ENCODE peak calls at places on chromosomes 11 and 22, in four cellular contexts. U, W, Q and J are unnamed samples.

GRCh38 chr11:126764221-126764620 is 236.3 kb downstream of the KIRREL3 start:
- DNase-seq in W (no peak), U (no peak), Q (no peak), J (no peak)

GRCh38 chr11:109853156-109853776 is 239.9 kb upstream of the ZC3H12C start:
- DNase-seq in W (peak; percentile 90), Q (no peak), U (no peak), J (no peak)

GRCh38 chr11:6443269-6444003 is 2.6 kb upstream of the HPX start:
- DNase-seq in Q (peak; percentile 35), W (peak; percentile 56), U (peak; percentile 61), J (peak; percentile 28)

GRCh38 chr11:93570759-93571413 is 27.7 kb upstream of the SMCO4 start:
- DNase-seq in Q (peak; percentile 10), U (peak; percentile 41), W (no peak), J (no peak)

GRCh38 chr11:60985991-60986915 is 14.8 kb downstream of the CD6 start:
- DNase-seq in Q (no peak), U (peak; percentile 65), W (no peak), J (peak; percentile 53)

GRCh38 chr11:78497309-78497708 is 77.4 kb downstream of the NARS2 start:
- DNase-seq in U (no peak), Q (no peak), W (no peak), J (no peak)

GRCh38 chr11:6006395-6006794 is 351 bp downstream of the OR56A4 start:
- DNase-seq in W (no peak), Q (no peak), U (no peak), J (no peak)

GRCh38 chr11:56977324-56977723 is 11.4 kb upstream of the OR5AK2 start:
- DNase-seq in Q (no peak), W (no peak), U (no peak), J (no peak)

GRCh38 chr11:62931501-62932278 is 10.5 kb upstream of the CHRM1 start:
- DNase-seq in Q (no peak), U (no peak), W (no peak), J (no peak)

GRCh38 chr11:22634897-22635629 is 9.4 kb upstream of the FANCF start:
- DNase-seq in U (no peak), Q (no peak), W (no peak), J (no peak)

GRCh38 chr22:39967103-39967829 is 7.1 kb downstream of the TMA7B start:
- DNase-seq in W (peak; percentile 40), Q (peak; percentile 31), U (peak; percentile 54), J (no peak)

GRCh38 chr22:42410708-42411107 is 21.5 kb downstream of the NFAM1 start:
- DNase-seq in U (no peak), W (no peak), Q (no peak), J (no peak)

GRCh38 chr11:56961609-56962008 is 27.1 kb upstream of the OR5AK2 start:
- DNase-seq in Q (no peak), W (no peak), U (no peak), J (no peak)

GRCh38 chr11:6403539-6403938 is 13.3 kb downstream of the SMPD1 start:
- DNase-seq in W (no peak), Q (no peak), U (no peak), J (no peak)

GRCh38 chr11:78063440-78064181 is at the start of gene THRSP:
- DNase-seq in Q (no peak), W (no peak), U (no peak), J (no peak)

GRCh38 chr22:47724751-47725150 is 962.3 kb downstream of the TBC1D22A start:
- DNase-seq in Q (no peak), U (no peak), W (no peak), J (no peak)

GRCh38 chr11:118251858-118252652 is at the start of gene MPZL3:
- DNase-seq in U (peak; percentile 95), Q (peak; percentile 96), W (peak; percentile 78), J (peak; percentile 96)
- TF ChIP-seq POLR2A in U (peak; percentile 90), Q (peak; percentile 71), W (peak; percentile 66), J (peak; percentile 45)

GRCh38 chr22:19035474-19036228 is 86.6 kb downstream of the DGCR2 start:
- DNase-seq in Q (no peak), U (no peak), W (no peak), J (no peak)
- TF ChIP-seq POLR2AphosphoS5 in Q (no peak), U (no peak), W (no peak), J (no peak)

GRCh38 chr22:20121856-20122415 is 4.9 kb upstream of the TRMT2A start:
- DNase-seq in U (no peak), W (no peak), Q (no peak), J (no peak)
- TF ChIP-seq POLR2A in U (no peak), W (no peak), Q (no peak), J (no peak)

GRCh38 chr11:29937526-29937925 is 79.3 kb downstream of the KCNA4 start:
- DNase-seq in Q (no peak), W (no peak), U (no peak), J (no peak)

GRCh38 chr11:29943347-29943746 is 73.5 kb downstream of the KCNA4 start:
- DNase-seq in W (no peak), Q (no peak), U (no peak), J (no peak)
- TF ChIP-seq POLR2AphosphoS5 in W (no peak), Q (no peak), U (no peak), J (no peak)

DNA sequence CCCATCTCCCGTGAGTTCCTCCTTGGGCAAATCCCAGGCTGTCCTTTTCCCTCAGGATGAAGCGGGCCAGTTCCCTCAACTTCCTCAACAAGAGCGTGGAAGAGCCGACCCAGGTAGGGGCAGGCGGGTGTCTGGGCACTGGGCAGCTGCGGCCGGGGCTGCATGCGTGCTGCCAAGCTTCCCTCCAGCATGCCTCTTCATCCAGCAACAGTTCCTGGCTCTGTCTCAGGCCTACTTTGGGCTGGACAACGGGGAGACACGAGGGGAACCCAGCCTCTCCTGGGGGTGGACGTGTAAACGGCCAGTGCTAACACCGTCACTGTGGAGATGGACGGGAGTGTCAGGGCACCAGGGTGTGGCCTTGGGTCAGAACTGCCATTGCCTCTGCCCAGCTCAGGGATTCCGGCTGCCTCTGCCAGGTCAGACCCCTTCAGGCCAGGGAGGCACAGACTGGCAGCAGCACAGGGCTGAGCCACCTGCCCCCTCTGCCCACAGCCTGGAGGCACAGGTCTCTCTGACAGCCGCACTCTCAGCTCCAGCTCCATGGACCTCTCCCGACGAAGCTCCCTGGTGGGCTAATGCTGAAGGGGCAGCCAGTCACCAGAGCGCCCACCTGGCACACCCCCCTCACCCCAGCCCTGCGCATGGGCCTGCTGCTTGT is 1.9 kb upstream of the RAB1B start:
- DNase-seq in W (no peak), Q (no peak), U (no peak), J (no peak)
- TF ChIP-seq POLR2A in W (no peak), Q (no peak), U (no peak), J (no peak)

GRCh38 chr11:116773203-116774112 is 671 bp upstream of the BUD13 start:
- DNase-seq in U (no peak), W (peak; percentile 63), Q (no peak), J (no peak)
- TF ChIP-seq POLR2AphosphoS5 in U (no peak), W (no peak), Q (no peak), J (no peak)